ENCODE peak calls at places on chromosome 13, in seven cellular contexts. X, C, S, V, N, D and Y are unnamed samples.

GRCh38 chr13:107807306-107808073 is 407.8 kb downstream of the LIG4 start:
- DNase-seq in X (no peak), C (no peak), S (no peak), V (no peak), N (no peak), D (no peak), Y (no peak)

GRCh38 chr13:61084983-61085382 is 330.7 kb downstream of the PCDH20 start:
- DNase-seq in X (no peak), C (no peak), S (no peak), V (no peak), N (no peak), D (no peak), Y (no peak)

GRCh38 chr13:109979186-109979585 is 192.8 kb upstream of the IRS2 start:
- DNase-seq in X (no peak), C (no peak), S (peak; percentile 2), V (no peak), N (no peak), D (peak; percentile 12), Y (no peak)

GRCh38 chr13:76928456-76928855 is 19.9 kb upstream of the ACOD1 start:
- DNase-seq in X (no peak), C (no peak), S (no peak), V (no peak), N (no peak), D (no peak), Y (no peak)

GRCh38 chr13:36345438-36346221 is 564 bp downstream of the SPART start:
- DNase-seq in X (peak; percentile 73), C (peak; percentile 35), S (no peak), V (no peak), N (peak; percentile 11), D (peak; percentile 22), Y (no peak)

GRCh38 chr13:49954674-49955455 is 18.7 kb upstream of the SPRYD7 start:
- DNase-seq in X (no peak), C (no peak), S (no peak), V (no peak), N (no peak), D (no peak), Y (no peak)

GRCh38 chr13:91579320-91579719 is 180.9 kb downstream of the GPC5 start:
- DNase-seq in X (no peak), C (no peak), S (no peak), V (no peak), N (no peak), D (no peak), Y (no peak)

GRCh38 chr13:93307166-93307565 is 80.6 kb downstream of the GPC6 start:
- DNase-seq in X (no peak), C (no peak), S (no peak), V (no peak), N (no peak), D (no peak), Y (no peak)

GRCh38 chr13:93172109-93172508 is 54.5 kb upstream of the GPC6 start:
- DNase-seq in X (no peak), C (peak; percentile 9), S (no peak), V (no peak), N (no peak), D (no peak), Y (no peak)

GRCh38 chr13:61142506-61142905 is 273.1 kb downstream of the PCDH20 start:
- DNase-seq in X (no peak), C (no peak), S (no peak), V (no peak), N (no peak), D (peak; percentile 28), Y (no peak)

GRCh38 chr13:101305981-101306411 is 110.3 kb downstream of the NALCN start:
- DNase-seq in X (no peak), C (no peak), S (no peak), V (no peak), N (no peak), D (no peak), Y (peak; percentile 6)

GRCh38 chr13:76667551-76667950 is 218.7 kb downstream of the KCTD12 start:
- DNase-seq in X (no peak), C (no peak), S (no peak), V (no peak), N (no peak), D (no peak), Y (peak; percentile 4)

GRCh38 chr13:105627270-105627669 is 908.2 kb downstream of the EFNB2 start:
- DNase-seq in X (no peak), C (no peak), S (no peak), V (no peak), N (no peak), D (peak; percentile 30), Y (no peak)

GRCh38 chr13:67632590-67632989 is 402.5 kb upstream of the PCDH9 start:
- DNase-seq in X (no peak), C (no peak), S (no peak), V (no peak), N (no peak), D (no peak), Y (no peak)

GRCh38 chr13:67635754-67636153 is 405.6 kb upstream of the PCDH9 start:
- DNase-seq in X (no peak), C (no peak), S (no peak), V (no peak), N (no peak), D (no peak), Y (no peak)

DNA sequence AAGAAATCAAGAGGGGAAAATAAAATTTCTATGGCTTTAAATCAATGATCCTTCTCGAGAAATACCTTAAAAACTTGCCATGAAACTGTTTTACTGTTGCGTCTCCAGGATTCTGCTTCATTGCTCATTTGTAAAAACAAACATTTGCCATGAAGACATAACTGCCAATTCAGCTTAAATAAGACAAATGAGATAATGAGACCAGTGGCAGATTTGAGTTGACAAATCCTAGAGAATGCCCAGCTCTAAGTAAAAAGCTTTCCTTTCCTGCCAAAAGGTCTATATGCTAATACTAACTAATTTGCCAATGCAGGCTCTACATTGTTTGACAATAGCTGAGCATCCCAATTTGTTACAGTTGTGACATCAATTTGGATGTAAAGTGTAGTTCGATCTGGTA is 400.5 kb upstream of the PCDH9 start:
- DNase-seq in X (no peak), C (no peak), S (no peak), V (no peak), N (no peak), D (no peak), Y (no peak)
- TF ChIP-seq JUND in X (no peak), C (no peak), S (no peak), V (no peak), N (no peak), D (no peak), Y (no peak)

GRCh38 chr13:99894105-99894504 is 77.5 kb downstream of the ZIC5 start:
- DNase-seq in X (no peak), C (no peak), S (no peak), V (no peak), N (no peak), D (no peak), Y (peak; percentile 22)

GRCh38 chr13:99893567-99893966 is 78.0 kb downstream of the ZIC5 start:
- DNase-seq in X (no peak), C (no peak), S (no peak), V (no peak), N (no peak), D (no peak), Y (no peak)

GRCh38 chr13:99894835-99895427 is 76.6 kb downstream of the ZIC5 start:
- DNase-seq in X (no peak), C (no peak), S (no peak), V (no peak), N (no peak), D (no peak), Y (peak; percentile 43)

GRCh38 chr13:99892866-99893504 is 78.6 kb downstream of the ZIC5 start:
- DNase-seq in X (no peak), C (no peak), S (no peak), V (no peak), N (no peak), D (no peak), Y (no peak)

GRCh38 chr13:99892189-99892588 is 79.4 kb downstream of the ZIC5 start:
- DNase-seq in X (peak; percentile 49), C (no peak), S (no peak), V (no peak), N (no peak), D (no peak), Y (no peak)
- TF ChIP-seq JUND in X (no peak), C (no peak), S (no peak), V (no peak), N (no peak), D (no peak), Y (no peak)

GRCh38 chr13:31119966-31120733 is 41.6 kb downstream of the HSPH1 start:
- DNase-seq in X (peak; percentile 32), C (no peak), S (no peak), V (no peak), N (no peak), D (no peak), Y (no peak)

GRCh38 chr13:31124225-31124624 is 37.5 kb downstream of the HSPH1 start:
- DNase-seq in X (no peak), C (no peak), S (no peak), V (no peak), N (no peak), D (no peak), Y (no peak)

GRCh38 chr13:31122544-31123260 is 39.0 kb downstream of the HSPH1 start:
- DNase-seq in X (no peak), C (no peak), S (no peak), V (no peak), N (no peak), D (no peak), Y (no peak)

GRCh38 chr13:31121327-31122140 is 40.2 kb downstream of the HSPH1 start:
- DNase-seq in X (peak; percentile 27), C (no peak), S (no peak), V (no peak), N (no peak), D (no peak), Y (no peak)

DNA sequence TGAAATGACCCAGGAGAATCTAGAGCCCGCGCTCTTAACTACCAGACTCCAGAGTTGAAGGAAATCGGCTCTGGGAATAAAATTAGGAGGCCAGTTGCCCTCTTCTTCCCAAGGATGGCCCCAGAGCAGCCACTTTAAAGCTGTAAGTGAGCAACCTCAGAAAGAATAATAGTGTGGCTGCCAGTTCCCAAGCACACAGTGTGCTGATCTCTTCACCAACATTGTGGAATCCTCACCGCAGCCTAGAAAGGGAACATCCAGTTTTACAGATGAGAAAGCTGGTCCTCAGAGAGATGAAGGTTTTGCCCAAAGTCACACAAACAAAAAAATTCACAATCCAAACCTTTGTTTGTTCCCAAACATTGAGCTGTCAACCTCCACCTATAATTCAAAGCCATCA is 39.6 kb downstream of the HSPH1 start:
- DNase-seq in X (no peak), C (no peak), S (no peak), V (no peak), N (no peak), D (no peak), Y (no peak)
- TF ChIP-seq JUND in X (no peak), C (no peak), S (no peak), V (no peak), N (no peak), D (no peak), Y (no peak)

DNA sequence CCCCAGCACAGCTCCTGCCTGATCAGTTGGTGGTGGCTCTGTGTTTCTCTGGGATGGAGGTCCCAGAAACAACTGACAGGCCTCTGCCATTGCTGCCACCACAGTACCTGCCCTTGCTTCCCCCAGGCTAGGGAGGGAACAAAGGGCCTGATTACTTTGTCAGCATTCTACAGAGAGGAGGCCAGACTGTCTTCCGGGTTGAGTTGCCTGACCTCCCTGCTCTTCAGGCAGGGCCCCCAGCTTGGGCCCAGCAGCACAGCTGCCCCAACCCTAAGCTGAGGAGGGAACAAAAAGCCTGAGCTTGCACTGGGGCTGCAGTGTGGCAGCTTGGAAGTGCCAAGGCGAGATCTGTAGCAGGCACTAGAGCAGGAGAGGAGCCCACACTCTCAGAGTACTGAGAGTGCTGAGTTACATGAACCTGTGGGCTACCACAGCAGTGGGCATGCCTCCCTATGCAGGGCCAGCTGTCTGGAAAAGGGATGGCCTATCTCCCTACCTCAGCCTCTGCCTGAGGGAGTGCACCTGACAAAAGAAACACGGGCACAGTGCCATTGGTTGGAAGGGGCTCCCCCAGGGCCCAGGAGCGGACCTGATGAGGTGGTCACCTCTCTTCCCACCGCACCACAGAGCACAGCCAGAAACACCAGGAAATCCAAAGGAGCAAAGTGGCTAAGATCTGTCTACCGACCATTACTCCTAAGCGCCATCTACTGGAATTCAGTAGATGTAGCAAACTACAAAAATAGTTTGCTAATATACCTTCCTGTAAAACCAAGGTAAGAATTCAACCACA is 24.4 kb downstream of the SLC25A15 start:
- DNase-seq in X (peak; percentile 57), C (peak; percentile 30), S (no peak), V (no peak), N (no peak), D (peak; percentile 52), Y (peak; percentile 27)
- TF ChIP-seq JUND in X (no peak), C (no peak), S (no peak), V (no peak), N (no peak), D (no peak), Y (no peak)